ENCODE peak calls at places on chromosome 15, in four cellular contexts. One of them, this sample, is unnamed.

GRCh38 chr15:72827216-72827615 is 43.7 kb upstream of the ADPGK start:
- DNase-seq in DMS53: peak; percentile 3
- DNase-seq in ureter: no peak
- DNase-seq in body of pancreas: no peak
- DNase-seq in this sample: no peak

GRCh38 chr15:86834115-86834863 is 754.6 kb downstream of the AGBL1 start:
- DNase-seq in DMS53: no peak
- DNase-seq in ureter: no peak
- DNase-seq in body of pancreas: no peak
- DNase-seq in this sample: peak; percentile 48

GRCh38 chr15:51327081-51327480 is 11.3 kb downstream of the CYP19A1 start:
- DNase-seq in ureter: no peak
- DNase-seq in DMS53: no peak
- DNase-seq in body of pancreas: no peak
- DNase-seq in this sample: no peak

GRCh38 chr15:80160570-80161156 is 7.9 kb downstream of the FAH start:
- DNase-seq in DMS53: peak; percentile 90
- DNase-seq in body of pancreas: no peak
- DNase-seq in ureter: peak; percentile 79
- DNase-seq in this sample: peak; percentile 88

GRCh38 chr15:26954403-26954802 is 16.6 kb upstream of the GABRG3 start:
- DNase-seq in DMS53: no peak
- DNase-seq in ureter: no peak
- DNase-seq in body of pancreas: no peak
- DNase-seq in this sample: no peak

GRCh38 chr15:71055461-71055860 is 59.8 kb upstream of the THSD4 start:
- DNase-seq in ureter: no peak
- DNase-seq in DMS53: peak; percentile 37
- DNase-seq in body of pancreas: no peak
- DNase-seq in this sample: no peak

GRCh38 chr15:59596640-59597039 is 14.9 kb upstream of the GCNT3 start:
- DNase-seq in ureter: no peak
- DNase-seq in DMS53: no peak
- DNase-seq in body of pancreas: no peak
- DNase-seq in this sample: no peak

GRCh38 chr15:83709246-83709645 is 55.3 kb downstream of the ADAMTSL3 start:
- DNase-seq in DMS53: no peak
- DNase-seq in body of pancreas: no peak
- DNase-seq in ureter: no peak
- DNase-seq in this sample: no peak

GRCh38 chr15:93312891-93313486 is 224.0 kb upstream of the RGMA start:
- DNase-seq in body of pancreas: no peak
- DNase-seq in DMS53: no peak
- DNase-seq in ureter: no peak
- DNase-seq in this sample: no peak

GRCh38 chr15:66290518-66290917 is 2.9 kb upstream of the DIS3L start:
- DNase-seq in ureter: no peak
- DNase-seq in DMS53: peak; percentile 22
- DNase-seq in body of pancreas: no peak
- DNase-seq in this sample: no peak

GRCh38 chr15:47523669-47524068 is 193.6 kb upstream of the SEMA6D start:
- DNase-seq in ureter: no peak
- DNase-seq in body of pancreas: no peak
- DNase-seq in DMS53: peak; percentile 34
- DNase-seq in this sample: no peak

GRCh38 chr15:83285284-83285978 is 967 bp upstream of the BNC1 start:
- DNase-seq in ureter: no peak
- DNase-seq in body of pancreas: no peak
- DNase-seq in DMS53: no peak
- DNase-seq in this sample: no peak

GRCh38 chr15:80309769-80310384 is 57.9 kb upstream of the CTXND1 start:
- DNase-seq in DMS53: peak; percentile 48
- DNase-seq in body of pancreas: no peak
- DNase-seq in ureter: no peak
- DNase-seq in this sample: no peak

GRCh38 chr15:31465083-31465955 is 138.7 kb downstream of the KLF13 start:
- DNase-seq in ureter: peak; percentile 66
- DNase-seq in DMS53: peak; percentile 9
- DNase-seq in body of pancreas: peak; percentile 46
- DNase-seq in this sample: peak; percentile 33

GRCh38 chr15:82890338-82891024 is 62.0 kb downstream of the HOMER2 start:
- DNase-seq in DMS53: no peak
- DNase-seq in body of pancreas: no peak
- DNase-seq in ureter: no peak
- DNase-seq in this sample: no peak

GRCh38 chr15:26736502-26737248 is 36.2 kb downstream of the GABRB3 start:
- DNase-seq in ureter: no peak
- DNase-seq in DMS53: no peak
- DNase-seq in body of pancreas: no peak
- DNase-seq in this sample: no peak

This sample was measured in left lobe of liver.